ENCODE peak calls at places on chromosomes 16 and 17, in seven cellular contexts. T is cardiac muscle cell, U is astrocyte of the spinal cord, C is endodermal cell, N is BJ, P is suprapubic skin, R is breast epithelium. H is an unnamed sample.
A peak's percentile ranks its signal among the peaks of the same experiment; 100 is the strongest.

GRCh38 chr17:64357191-64357981 is 33.3 kb downstream of the PECAM1 start:
- DNase-seq in N (peak; percentile 99), C (peak; percentile 74), R (peak; percentile 53), U (no peak), P (peak; percentile 89), T (no peak), H (no peak)

GRCh38 chr17:69357701-69358100 is 30.8 kb upstream of the ABCA5 start:
- DNase-seq in P (no peak), T (peak; percentile 6), U (no peak), C (peak; percentile 53), R (no peak), N (no peak), H (no peak)

GRCh38 chr16:2365895-2366294 is 25.4 kb upstream of the ABCA3 start:
- DNase-seq in N (peak; percentile 40), T (no peak), C (no peak), R (no peak), U (peak; percentile 80), P (no peak), H (no peak)

GRCh38 chr17:35372846-35373531 is 432 bp downstream of the SLFN11 start:
- DNase-seq in U (no peak), N (no peak), R (no peak), C (peak; percentile 57), T (no peak), P (no peak), H (no peak)

GRCh38 chr16:70678121-70678897 is 7.5 kb downstream of the MTSS2 start:
- DNase-seq in U (no peak), N (no peak), P (no peak), C (no peak), R (no peak), T (no peak), H (no peak)

GRCh38 chr16:72910875-72911274 is 137.1 kb downstream of the ZFHX3 start:
- DNase-seq in U (no peak), R (no peak), N (no peak), C (peak; percentile 55), T (no peak), P (no peak), H (no peak)

GRCh38 chr17:57989011-57989345 is 924 bp upstream of the VEZF1 start:
- DNase-seq in U (peak; percentile 36), C (peak; percentile 62), P (no peak), T (peak; percentile 38), R (no peak), N (no peak), H (no peak)

GRCh38 chr16:52450241-52450640 is 96.7 kb downstream of the TOX3 start:
- DNase-seq in U (no peak), P (no peak), R (no peak), N (no peak), T (no peak), C (no peak), H (no peak)

GRCh38 chr16:85600078-85600477 is 13.0 kb upstream of the GSE1 start:
- DNase-seq in N (no peak), R (no peak), U (no peak), P (no peak), C (no peak), T (no peak), H (no peak)

GRCh38 chr17:74842599-74843351 is 16.9 kb downstream of the GRIN2C start:
- DNase-seq in T (peak; percentile 79), R (no peak), C (peak; percentile 95), U (peak; percentile 37), P (no peak), N (no peak), H (peak; percentile 49)

GRCh38 chr17:13518271-13519000 is 83.3 kb downstream of the HS3ST3A1 start:
- DNase-seq in U (peak; percentile 86), P (no peak), N (peak; percentile 66), T (no peak), R (no peak), C (no peak), H (no peak)

GRCh38 chr17:78716814-78717393 is 65.2 kb downstream of the CYTH1 start:
- DNase-seq in T (no peak), C (peak; percentile 52), U (peak; percentile 31), R (peak; percentile 69), N (no peak), P (peak; percentile 90), H (no peak)

GRCh38 chr16:53865492-53865863 is 161.5 kb downstream of the FTO start:
- DNase-seq in N (no peak), R (no peak), P (no peak), T (no peak), U (peak; percentile 46), C (no peak), H (no peak)

GRCh38 chr16:22225060-22225459 is 19.0 kb downstream of the EEF2K start:
- DNase-seq in T (no peak), N (no peak), U (no peak), C (no peak), R (peak; percentile 40), P (no peak), H (no peak)

GRCh38 chr16:23362460-23363317 is 60.6 kb downstream of the SCNN1B start:
- DNase-seq in C (peak; percentile 43), T (no peak), U (no peak), P (no peak), R (peak; percentile 94), N (no peak), H (no peak)

GRCh38 chr17:75345514-75346167 is 56.4 kb upstream of the SLC25A19 start:
- DNase-seq in R (no peak), P (no peak), C (peak; percentile 86), T (no peak), U (no peak), N (no peak), H (no peak)

GRCh38 chr16:4303973-4304372 is 11.9 kb upstream of the GLIS2 start:
- DNase-seq in T (no peak), C (peak; percentile 60), N (no peak), P (no peak), U (no peak), R (no peak), H (no peak)

GRCh38 chr16:74862743-74863244 is 88.2 kb upstream of the FA2H start:
- DNase-seq in U (peak; percentile 50), P (no peak), T (peak; percentile 60), N (no peak), R (no peak), C (no peak), H (no peak)

GRCh38 chr17:64056269-64057005 is 36.0 kb upstream of the ICAM2 start:
- DNase-seq in P (no peak), R (peak; percentile 38), C (peak; percentile 95), T (no peak), N (no peak), U (no peak), H (no peak)

GRCh38 chr16:84141143-84141670 is 3.8 kb downstream of the HSDL1 start:
- DNase-seq in U (no peak), N (no peak), T (no peak), R (no peak), P (no peak), C (no peak), H (no peak)

GRCh38 chr17:82828875-82829487 is 10.8 kb downstream of the ZNF750 start:
- DNase-seq in T (no peak), N (no peak), P (no peak), U (no peak), C (no peak), R (no peak), H (no peak)

GRCh38 chr16:1641261-1641660 is 29.1 kb downstream of the CRAMP1 start:
- DNase-seq in C (no peak), P (no peak), T (no peak), R (no peak), U (no peak), N (no peak), H (no peak)

GRCh38 chr16:65421596-65421995 is 299.7 kb upstream of the CDH11 start:
- DNase-seq in N (no peak), T (no peak), R (no peak), P (no peak), U (no peak), C (no peak), H (no peak)
- TF ChIP-seq CTCF in N (no peak), T (no peak), R (no peak), P (no peak), U (no peak), C (no peak), H (no peak)

DNA sequence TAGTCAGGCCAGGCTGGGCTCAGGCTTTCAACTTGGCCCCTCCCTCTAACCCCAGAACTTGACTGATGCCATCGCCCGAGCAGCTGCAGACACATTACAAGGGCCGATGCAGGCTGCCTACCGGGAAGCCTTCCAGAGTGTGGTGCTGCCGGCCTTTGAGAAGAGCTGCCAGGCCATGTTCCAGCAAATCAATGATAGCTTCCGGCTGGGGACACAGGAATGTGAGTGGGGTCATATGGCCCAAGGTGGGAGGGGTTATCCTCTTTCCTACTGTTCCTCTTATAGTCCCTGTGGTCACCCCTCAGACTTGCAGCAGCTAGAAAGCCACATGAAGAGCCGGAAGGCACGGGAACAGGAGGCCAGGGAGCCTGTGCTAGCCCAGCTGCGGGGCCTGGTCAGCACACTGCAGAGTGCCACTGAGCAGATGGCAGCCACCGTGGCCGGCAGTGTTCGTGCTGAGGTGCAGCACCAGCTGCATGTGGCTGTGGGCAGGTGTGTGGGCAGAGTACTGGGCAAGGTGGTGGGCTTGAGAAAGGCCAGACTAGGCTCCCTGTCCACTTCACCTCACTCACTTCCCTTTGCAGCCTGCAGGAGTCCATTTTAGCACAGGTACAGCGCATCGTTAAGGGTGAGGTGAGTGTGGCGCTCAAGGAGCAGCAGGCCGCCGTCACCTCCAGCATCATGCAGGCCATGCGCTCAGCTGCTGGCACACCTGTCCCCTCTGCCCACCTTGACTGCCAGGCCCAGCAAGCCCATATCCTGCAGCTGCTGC is 2.1 kb upstream of the NRN1L start:
- DNase-seq in P (no peak), U (no peak), T (no peak), N (no peak), R (no peak), C (no peak), H (no peak)
- TF ChIP-seq CTCF in P (no peak), U (no peak), T (no peak), N (no peak), R (no peak), C (no peak), H (no peak)

DNA sequence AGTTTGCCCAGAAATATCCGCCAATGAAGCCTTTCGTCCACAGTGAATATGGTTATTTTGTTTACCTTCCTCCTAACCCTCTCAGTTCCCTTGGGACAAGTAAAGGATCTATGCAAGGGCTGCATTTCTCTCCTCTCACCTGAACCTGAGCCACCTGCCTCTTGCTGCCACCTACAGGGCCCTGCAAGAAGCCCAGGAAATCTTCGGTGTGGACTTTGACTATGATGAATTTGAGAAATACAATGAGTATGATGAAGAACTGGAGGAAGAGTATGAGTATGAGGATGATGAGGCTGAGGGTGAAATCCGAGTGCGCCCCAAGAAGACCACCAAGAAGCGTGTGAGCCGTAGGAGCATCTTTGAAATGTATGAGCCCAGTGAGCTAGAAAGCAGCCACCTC is 14.0 kb downstream of the SUPT6H start:
- DNase-seq in P (no peak), R (no peak), N (no peak), C (peak; percentile 68), U (no peak), T (no peak), H (no peak)
- TF ChIP-seq CTCF in P (peak; percentile 28), R (peak; percentile 11), N (peak; percentile 17), C (peak; percentile 73), U (peak; percentile 28), T (no peak), H (no peak)

DNA sequence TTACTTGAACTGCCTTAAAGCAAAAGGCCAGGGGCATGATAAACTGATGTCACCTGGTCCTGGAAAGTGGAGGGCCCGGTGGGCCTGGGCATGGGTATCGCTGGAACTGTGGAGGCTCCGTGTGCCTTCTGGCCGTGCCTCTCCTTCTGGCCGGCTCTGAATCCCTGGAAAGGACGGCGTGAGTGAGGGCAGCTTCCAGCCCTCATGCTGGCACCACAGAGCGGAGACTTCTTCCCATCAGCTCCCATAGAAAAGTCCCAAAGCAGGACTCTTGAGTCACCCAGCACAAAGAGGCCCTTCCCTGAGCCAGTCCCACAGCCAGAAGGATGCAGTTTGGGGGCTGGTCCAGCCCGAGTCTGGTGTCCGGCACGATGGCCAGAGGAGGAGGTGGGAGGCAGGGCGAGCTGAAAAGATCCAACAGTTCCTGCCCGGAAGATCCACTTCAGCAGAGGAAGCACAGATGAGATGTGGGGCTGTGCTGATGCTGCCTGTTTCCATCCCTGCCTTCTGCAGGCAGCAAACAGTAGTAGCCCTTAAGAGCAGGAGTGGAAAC is 7.8 kb downstream of the GAA start:
- DNase-seq in T (no peak), R (no peak), C (no peak), N (no peak), U (no peak), P (peak; percentile 20), H (no peak)
- TF ChIP-seq CTCF in T (no peak), R (no peak), C (no peak), N (no peak), U (no peak), P (no peak), H (no peak)